ENCODE peak calls at places on chromosome 2, in four cellular contexts. O is anterior cingulate cortex; J is stimulated activated CD4-positive, alpha-beta T cell treated with anti-CD3 and anti-CD28 coated beads, Interleukin-12 subunit alpha, Interleukin-12 subunit beta, amount 100 ng/mL, for 48 hours; M is endothelial cell. X is an unnamed sample.

GRCh38 chr2:42929985-42930581 is 137.7 kb upstream of the HAAO start:
- DNase-seq in O (no peak), J (no peak), M (no peak), X (no peak)

GRCh38 chr2:26366957-26367356 is 20.4 kb upstream of the ADGRF3 start:
- DNase-seq in J (no peak), O (no peak), M (no peak), X (no peak)

GRCh38 chr2:162261032-162261945 is 18.0 kb upstream of the FAP start:
- DNase-seq in J (no peak), M (peak), O (no peak), X (no peak)

GRCh38 chr2:48482313-48482712 is 47.6 kb upstream of the STON1 start:
- DNase-seq in J (no peak), O (no peak), M (no peak), X (no peak)

GRCh38 chr2:124985210-124985760 is 960.2 kb downstream of the CNTNAP5 start:
- DNase-seq in J (no peak), M (no peak), O (no peak), X (no peak)

GRCh38 chr2:64957114-64957903 is 31.9 kb upstream of the SLC1A4 start:
- DNase-seq in O (no peak), J (no peak), M (no peak), X (no peak)

GRCh38 chr2:10514743-10515142 is 66.6 kb upstream of the ODC1 start:
- DNase-seq in M (no peak), O (no peak), J (no peak), X (no peak)

GRCh38 chr2:153487482-153487881 is 8.9 kb upstream of the RPRM start:
- DNase-seq in M (no peak), O (no peak), J (no peak), X (no peak)

GRCh38 chr2:197993363-197993762 is 189.0 kb downstream of the PLCL1 start:
- DNase-seq in M (no peak), J (no peak), O (no peak), X (no peak)

GRCh38 chr2:142805244-142805643 is 72.2 kb upstream of the KYNU start:
- DNase-seq in O (no peak), J (no peak), M (no peak), X (no peak)

GRCh38 chr2:10188211-10188610 is 65.7 kb downstream of the RRM2 start:
- DNase-seq in O (no peak), J (no peak), M (peak), X (peak)

GRCh38 chr2:31383471-31384153 is 30.9 kb downstream of the XDH start:
- DNase-seq in J (no peak), O (no peak), M (no peak), X (no peak)

GRCh38 chr2:219309278-219309677 is at the start of gene PTPRN:
- DNase-seq in J (no peak), O (peak), M (no peak), X (no peak)

GRCh38 chr2:174729797-174730529 is 34.3 kb downstream of the CHRNA1 start:
- DNase-seq in J (peak), M (peak), O (peak), X (peak)

GRCh38 chr2:85647823-85648526 is 20.0 kb downstream of the SFTPB start:
- DNase-seq in M (no peak), J (no peak), O (no peak), X (no peak)

GRCh38 chr2:233698740-233699139 is 6.0 kb downstream of the UGT1A6 start:
- DNase-seq in M (no peak), O (no peak), J (no peak), X (no peak)

GRCh38 chr2:229416116-229416694 is 145.1 kb upstream of the PID1 start:
- DNase-seq in O (peak), M (no peak), J (no peak), X (no peak)

GRCh38 chr2:236117861-236118269 is 50.3 kb downstream of the GBX2 start:
- DNase-seq in M (no peak), O (no peak), J (no peak), X (no peak)

GRCh38 chr2:186848873-186849578 is at the start of gene ZSWIM2:
- DNase-seq in J (peak), O (peak), M (peak), X (peak)

GRCh38 chr2:144211826-144212225 is 308.1 kb downstream of the ZEB2 start:
- DNase-seq in M (no peak), J (no peak), O (no peak), X (peak)

GRCh38 chr2:8583400-8584173 is 98.3 kb upstream of the ID2 start:
- DNase-seq in O (peak), M (peak), J (peak), X (peak)

GRCh38 chr2:38152093-38152492 is 76.1 kb upstream of the CYP1B1 start:
- DNase-seq in O (no peak), M (no peak), J (no peak), X (no peak)